ENCODE peak calls at places on chromosomes 3 and 15, in seven cellular contexts. One of them, this sample, is unnamed.

GRCh38 chr3:188546835-188547670 is 393.1 kb downstream of the LPP start:
- DNase-seq in AG10803: peak; percentile 59
- DNase-seq in right atrium auricular region: no peak
- DNase-seq in progenitor cell of endocrine pancreas: no peak
- DNase-seq in body of pancreas: no peak
- DNase-seq in tibial nerve: no peak
- DNase-seq in neural crest cell: no peak
- DNase-seq in this sample: no peak

GRCh38 chr15:70328137-70329115 is 230.7 kb upstream of the TLE3 start:
- DNase-seq in progenitor cell of endocrine pancreas: no peak
- DNase-seq in tibial nerve: peak; percentile 58
- DNase-seq in body of pancreas: no peak
- DNase-seq in AG10803: peak; percentile 98
- DNase-seq in neural crest cell: no peak
- DNase-seq in right atrium auricular region: peak; percentile 59
- DNase-seq in this sample: peak; percentile 39

GRCh38 chr15:84791763-84792162 is 25.4 kb upstream of the ALPK3 start:
- DNase-seq in right atrium auricular region: no peak
- DNase-seq in tibial nerve: no peak
- DNase-seq in body of pancreas: no peak
- DNase-seq in progenitor cell of endocrine pancreas: no peak
- DNase-seq in neural crest cell: no peak
- DNase-seq in AG10803: peak; percentile 35
- DNase-seq in this sample: no peak

GRCh38 chr3:172181936-172182708 is 142.7 kb downstream of the FNDC3B start:
- DNase-seq in body of pancreas: no peak
- DNase-seq in AG10803: peak; percentile 34
- DNase-seq in progenitor cell of endocrine pancreas: no peak
- DNase-seq in right atrium auricular region: no peak
- DNase-seq in tibial nerve: no peak
- DNase-seq in neural crest cell: no peak
- DNase-seq in this sample: no peak

GRCh38 chr3:194867270-194867983 is 181.7 kb downstream of the FAM43A start:
- DNase-seq in AG10803: no peak
- DNase-seq in progenitor cell of endocrine pancreas: no peak
- DNase-seq in neural crest cell: no peak
- DNase-seq in body of pancreas: peak; percentile 26
- DNase-seq in tibial nerve: no peak
- DNase-seq in right atrium auricular region: no peak
- DNase-seq in this sample: no peak

GRCh38 chr15:78389356-78389755 is 48.7 kb upstream of the IREB2 start:
- DNase-seq in AG10803: peak; percentile 76
- DNase-seq in body of pancreas: no peak
- DNase-seq in tibial nerve: no peak
- DNase-seq in progenitor cell of endocrine pancreas: no peak
- DNase-seq in right atrium auricular region: no peak
- DNase-seq in neural crest cell: no peak
- DNase-seq in this sample: no peak

GRCh38 chr15:57329582-57330367 is 46.5 kb upstream of the CGNL1 start:
- DNase-seq in tibial nerve: no peak
- DNase-seq in AG10803: no peak
- DNase-seq in progenitor cell of endocrine pancreas: no peak
- DNase-seq in right atrium auricular region: no peak
- DNase-seq in body of pancreas: no peak
- DNase-seq in neural crest cell: no peak
- DNase-seq in this sample: no peak

GRCh38 chr3:77259701-77260100 is 219.8 kb downstream of the ROBO2 start:
- DNase-seq in neural crest cell: no peak
- DNase-seq in AG10803: no peak
- DNase-seq in body of pancreas: no peak
- DNase-seq in right atrium auricular region: no peak
- DNase-seq in tibial nerve: no peak
- DNase-seq in progenitor cell of endocrine pancreas: no peak
- DNase-seq in this sample: no peak

GRCh38 chr3:69084326-69084667 is 440 bp upstream of the ARL6IP5 start:
- DNase-seq in neural crest cell: no peak
- DNase-seq in right atrium auricular region: no peak
- DNase-seq in tibial nerve: no peak
- DNase-seq in AG10803: peak; percentile 86
- DNase-seq in progenitor cell of endocrine pancreas: no peak
- DNase-seq in body of pancreas: no peak
- DNase-seq in this sample: no peak

GRCh38 chr15:73737506-73737905 is 15.6 kb downstream of the INSYN1 start:
- DNase-seq in tibial nerve: no peak
- DNase-seq in neural crest cell: no peak
- DNase-seq in progenitor cell of endocrine pancreas: no peak
- DNase-seq in right atrium auricular region: no peak
- DNase-seq in body of pancreas: no peak
- DNase-seq in AG10803: no peak
- DNase-seq in this sample: no peak

GRCh38 chr15:39582977-39583585 is 2.2 kb downstream of the THBS1 start:
- DNase-seq in AG10803: peak; percentile 76
- DNase-seq in tibial nerve: no peak
- DNase-seq in progenitor cell of endocrine pancreas: no peak
- DNase-seq in right atrium auricular region: no peak
- DNase-seq in body of pancreas: no peak
- DNase-seq in neural crest cell: no peak
- DNase-seq in this sample: no peak

GRCh38 chr15:39584662-39585393 is 3.9 kb downstream of the THBS1 start:
- DNase-seq in tibial nerve: no peak
- DNase-seq in progenitor cell of endocrine pancreas: no peak
- DNase-seq in neural crest cell: no peak
- DNase-seq in right atrium auricular region: no peak
- DNase-seq in AG10803: peak; percentile 78
- DNase-seq in body of pancreas: no peak
- DNase-seq in this sample: no peak

GRCh38 chr15:39584266-39584659 is 3.4 kb downstream of the THBS1 start:
- DNase-seq in neural crest cell: no peak
- DNase-seq in tibial nerve: no peak
- DNase-seq in progenitor cell of endocrine pancreas: no peak
- DNase-seq in body of pancreas: no peak
- DNase-seq in right atrium auricular region: no peak
- DNase-seq in AG10803: no peak
- DNase-seq in this sample: no peak

GRCh38 chr15:39582286-39582976 is 1.6 kb downstream of the THBS1 start:
- DNase-seq in body of pancreas: no peak
- DNase-seq in AG10803: peak; percentile 84
- DNase-seq in right atrium auricular region: no peak
- DNase-seq in neural crest cell: no peak
- DNase-seq in progenitor cell of endocrine pancreas: no peak
- DNase-seq in tibial nerve: no peak
- DNase-seq in this sample: no peak

DNA sequence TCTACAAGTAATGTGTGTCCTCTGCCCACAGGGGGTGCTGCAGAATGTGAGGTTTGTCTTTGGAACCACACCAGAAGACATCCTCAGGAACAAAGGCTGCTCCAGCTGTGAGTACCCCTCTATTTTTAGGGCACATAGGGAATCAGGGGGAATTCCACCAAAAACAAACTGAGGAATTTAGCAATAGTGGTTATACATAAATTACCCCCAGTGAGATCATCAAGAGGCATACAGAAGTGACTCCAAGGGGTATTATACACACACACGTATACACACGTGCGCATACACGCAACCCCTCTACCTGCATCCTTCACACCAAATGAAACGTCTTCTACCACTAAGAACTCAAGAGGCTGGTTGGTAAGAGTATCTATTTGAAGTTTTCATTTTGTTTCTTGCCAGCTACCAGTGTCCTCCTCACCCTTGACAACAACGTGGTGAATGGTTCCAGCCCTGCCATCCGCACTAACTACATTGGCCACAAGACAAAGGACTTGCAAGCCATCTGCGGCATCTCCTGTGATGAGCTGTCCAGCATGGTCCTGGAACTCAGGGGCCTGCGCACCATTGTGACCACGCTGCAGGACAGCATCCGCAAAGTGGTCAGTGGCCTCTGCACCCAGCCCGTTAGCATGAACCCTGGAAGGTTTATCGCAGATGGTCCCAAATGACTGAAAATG is 2.8 kb downstream of the THBS1 start:
- DNase-seq in AG10803: peak; percentile 92
- DNase-seq in progenitor cell of endocrine pancreas: no peak
- DNase-seq in tibial nerve: no peak
- DNase-seq in neural crest cell: no peak
- DNase-seq in body of pancreas: no peak
- DNase-seq in right atrium auricular region: no peak
- DNase-seq in this sample: peak; percentile 51
- TF ChIP-seq CTCF in AG10803: peak; percentile 53
- TF ChIP-seq CTCF in progenitor cell of endocrine pancreas: peak; percentile 26
- TF ChIP-seq CTCF in tibial nerve: no peak
- TF ChIP-seq CTCF in neural crest cell: peak; percentile 39
- TF ChIP-seq CTCF in body of pancreas: no peak
- TF ChIP-seq CTCF in right atrium auricular region: peak; percentile 52
- TF ChIP-seq CTCF in this sample: peak; percentile 47

GRCh38 chr15:27983496-27983895 is 115.6 kb downstream of the OCA2 start:
- DNase-seq in neural crest cell: no peak
- DNase-seq in tibial nerve: no peak
- DNase-seq in right atrium auricular region: no peak
- DNase-seq in body of pancreas: no peak
- DNase-seq in progenitor cell of endocrine pancreas: no peak
- DNase-seq in AG10803: no peak
- DNase-seq in this sample: no peak
- TF ChIP-seq CTCF in neural crest cell: no peak
- TF ChIP-seq CTCF in tibial nerve: no peak
- TF ChIP-seq CTCF in right atrium auricular region: no peak
- TF ChIP-seq CTCF in body of pancreas: no peak
- TF ChIP-seq CTCF in progenitor cell of endocrine pancreas: no peak
- TF ChIP-seq CTCF in AG10803: no peak
- TF ChIP-seq CTCF in this sample: no peak

DNA sequence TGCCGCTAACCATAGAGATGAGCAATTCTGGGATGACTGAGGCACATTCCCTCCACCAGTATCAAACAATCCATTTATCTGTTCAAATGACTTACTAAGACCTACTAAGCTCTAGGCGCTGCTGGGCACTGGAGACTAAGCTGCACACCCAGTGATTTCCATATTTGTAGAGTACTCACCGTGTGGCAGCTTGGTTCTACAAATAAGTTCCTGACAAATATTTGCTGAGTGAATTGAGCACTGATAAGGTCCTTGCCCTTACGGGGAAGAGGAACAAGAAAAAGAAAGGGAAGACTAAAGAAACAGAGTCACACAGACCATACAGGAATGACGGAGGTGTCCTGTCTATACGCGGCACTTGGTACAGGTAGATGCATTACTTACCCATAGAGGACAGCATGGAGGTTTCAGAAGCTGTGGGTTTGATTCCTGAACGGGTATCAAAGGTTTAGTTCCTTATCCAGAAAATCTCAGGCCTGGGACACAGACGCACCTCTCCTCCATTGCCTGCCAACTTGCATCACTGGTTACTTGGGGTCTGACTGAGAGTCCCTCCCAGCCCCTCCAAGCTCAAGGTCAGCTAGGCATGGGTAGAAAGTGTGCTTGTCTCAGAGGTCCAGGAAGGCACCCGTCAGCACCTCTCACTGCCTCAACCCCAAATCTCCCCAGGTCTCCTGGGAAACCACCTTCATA is 298.6 kb upstream of the LYSMD4 start:
- DNase-seq in body of pancreas: no peak
- DNase-seq in AG10803: no peak
- DNase-seq in right atrium auricular region: no peak
- DNase-seq in tibial nerve: no peak
- DNase-seq in progenitor cell of endocrine pancreas: no peak
- DNase-seq in neural crest cell: no peak
- DNase-seq in this sample: no peak
- TF ChIP-seq CTCF in body of pancreas: no peak
- TF ChIP-seq CTCF in AG10803: no peak
- TF ChIP-seq CTCF in right atrium auricular region: no peak
- TF ChIP-seq CTCF in tibial nerve: no peak
- TF ChIP-seq CTCF in progenitor cell of endocrine pancreas: no peak
- TF ChIP-seq CTCF in neural crest cell: no peak
- TF ChIP-seq CTCF in this sample: no peak

DNA sequence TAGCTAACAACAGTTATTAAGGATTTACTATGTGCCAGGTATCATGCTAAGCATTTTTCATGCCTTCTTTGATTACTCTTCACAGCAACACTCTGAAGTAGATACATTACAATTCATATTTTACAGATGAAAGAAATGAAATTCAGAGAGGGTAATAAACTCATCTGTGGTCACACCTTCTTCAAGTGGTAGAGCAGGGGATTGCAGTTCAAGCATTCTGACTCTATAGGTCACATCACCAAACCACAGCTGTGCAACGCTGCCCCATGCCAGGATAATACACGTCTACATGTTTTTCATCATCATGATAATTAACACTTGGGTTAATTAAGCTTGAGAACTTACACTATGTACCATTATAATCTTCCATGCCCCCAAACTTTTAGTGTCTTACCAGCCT is 98.5 kb downstream of the LRRC3B start:
- DNase-seq in progenitor cell of endocrine pancreas: no peak
- DNase-seq in tibial nerve: no peak
- DNase-seq in body of pancreas: no peak
- DNase-seq in neural crest cell: no peak
- DNase-seq in right atrium auricular region: no peak
- DNase-seq in AG10803: no peak
- DNase-seq in this sample: no peak
- TF ChIP-seq CTCF in progenitor cell of endocrine pancreas: peak; percentile 18
- TF ChIP-seq CTCF in tibial nerve: no peak
- TF ChIP-seq CTCF in body of pancreas: no peak
- TF ChIP-seq CTCF in neural crest cell: peak; percentile 29
- TF ChIP-seq CTCF in right atrium auricular region: no peak
- TF ChIP-seq CTCF in AG10803: no peak
- TF ChIP-seq CTCF in this sample: no peak

DNA sequence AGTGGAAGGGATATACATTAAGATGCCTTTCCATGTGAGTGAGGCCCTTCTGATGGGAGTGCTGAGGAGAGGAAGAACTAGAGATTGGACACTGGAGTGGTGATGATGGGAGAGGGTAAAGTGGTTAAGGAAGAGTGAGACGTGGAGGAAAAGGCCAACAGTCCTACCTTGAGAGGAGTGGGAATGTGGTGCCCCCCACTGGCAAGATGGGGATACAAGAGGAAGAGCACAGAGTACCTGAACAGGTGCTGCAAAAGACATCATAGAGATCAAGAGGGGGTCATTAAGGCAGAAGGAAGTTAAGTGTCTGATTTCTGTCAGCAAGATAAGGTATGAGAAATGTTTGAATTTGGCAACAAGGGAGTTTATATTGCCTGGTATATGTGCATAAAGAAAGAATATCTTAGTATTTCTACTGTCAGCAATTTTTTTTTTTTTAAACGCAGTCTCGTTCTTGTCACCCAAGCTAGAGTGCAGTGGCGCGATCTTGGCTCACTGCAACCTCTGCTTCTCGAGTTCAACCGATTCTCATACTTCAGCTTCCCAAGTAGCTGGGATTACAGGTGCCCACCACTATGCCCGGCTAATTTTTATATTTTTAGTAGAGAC is 34.0 kb downstream of the ARIH2 start:
- DNase-seq in progenitor cell of endocrine pancreas: peak; percentile 13
- DNase-seq in neural crest cell: no peak
- DNase-seq in body of pancreas: peak; percentile 52
- DNase-seq in tibial nerve: no peak
- DNase-seq in AG10803: no peak
- DNase-seq in right atrium auricular region: no peak
- DNase-seq in this sample: peak; percentile 28
- TF ChIP-seq CTCF in progenitor cell of endocrine pancreas: peak; percentile 60
- TF ChIP-seq CTCF in neural crest cell: peak; percentile 54
- TF ChIP-seq CTCF in body of pancreas: peak; percentile 48
- TF ChIP-seq CTCF in tibial nerve: no peak
- TF ChIP-seq CTCF in AG10803: peak; percentile 33
- TF ChIP-seq CTCF in right atrium auricular region: peak; percentile 58
- TF ChIP-seq CTCF in this sample: peak; percentile 79